ENCODE peak calls at places on chromosomes 11 and 22, in seven cellular contexts. D is DND-41, L is pancreas, Q is heart right ventricle, N is keratinocyte, A is adrenal gland, B is lung. F is an unnamed sample.

GRCh38 chr11:61307354-61307753 is 12.2 kb upstream of the VWCE start:
- DNase-seq in L (no peak), B (no peak), D (no peak), Q (no peak), N (no peak), A (no peak), F (no peak)

GRCh38 chr11:71393283-71393682 is 54.9 kb downstream of the DHCR7 start:
- DNase-seq in L (no peak), A (no peak), N (no peak), Q (no peak), D (no peak), B (no peak), F (no peak)

GRCh38 chr11:66542362-66542761 is 3.5 kb downstream of the ZDHHC24 start:
- DNase-seq in A (no peak), L (no peak), B (no peak), N (no peak), Q (no peak), D (no peak), F (no peak)

GRCh38 chr22:23237841-23238240 is 57.5 kb downstream of the BCR start:
- DNase-seq in B (no peak), L (no peak), Q (no peak), D (no peak), N (no peak), A (no peak), F (no peak)

GRCh38 chr11:846496-847098 is 3.9 kb downstream of the TSPAN4 start:
- DNase-seq in Q (no peak), D (no peak), A (no peak), B (no peak), L (no peak), N (no peak), F (no peak)

GRCh38 chr11:41018224-41018623 is 441.2 kb downstream of the LRRC4C start:
- DNase-seq in Q (no peak), B (no peak), A (no peak), N (no peak), L (no peak), D (no peak), F (no peak)

GRCh38 chr22:50436134-50436830 is 38.6 kb downstream of the SBF1 start:
- DNase-seq in Q (no peak), N (no peak), A (no peak), B (no peak), D (no peak), L (no peak), F (no peak)

GRCh38 chr22:41501209-41501608 is 32.3 kb downstream of the ACO2 start:
- DNase-seq in D (peak; percentile 28), N (no peak), A (no peak), L (no peak), B (no peak), Q (no peak), F (no peak)

GRCh38 chr11:84673753-84674152 is 953.4 kb downstream of the DLG2 start:
- DNase-seq in Q (no peak), D (no peak), N (no peak), L (no peak), B (no peak), A (peak; percentile 6), F (no peak)

GRCh38 chr11:61695917-61696316 is 15.7 kb downstream of the DAGLA start:
- DNase-seq in A (peak; percentile 90), D (peak; percentile 66), B (peak; percentile 69), N (peak; percentile 42), L (peak; percentile 80), Q (peak; percentile 82), F (peak; percentile 81)

GRCh38 chr11:125207866-125208425 is 43.4 kb downstream of the PKNOX2 start:
- DNase-seq in Q (no peak), N (peak; percentile 45), B (no peak), L (no peak), A (no peak), D (no peak), F (no peak)

GRCh38 chr11:112440518-112440917 is 179.9 kb upstream of the PLET1 start:
- DNase-seq in A (no peak), N (no peak), L (no peak), Q (no peak), B (no peak), D (no peak), F (no peak)

GRCh38 chr11:132234878-132235277 is 864.5 kb downstream of the NTM start:
- DNase-seq in B (no peak), Q (no peak), D (no peak), N (no peak), A (no peak), L (no peak), F (no peak)
- TF ChIP-seq CTCF in B (no peak), Q (no peak), D (no peak), N (no peak), A (no peak), L (no peak), F (no peak)

DNA sequence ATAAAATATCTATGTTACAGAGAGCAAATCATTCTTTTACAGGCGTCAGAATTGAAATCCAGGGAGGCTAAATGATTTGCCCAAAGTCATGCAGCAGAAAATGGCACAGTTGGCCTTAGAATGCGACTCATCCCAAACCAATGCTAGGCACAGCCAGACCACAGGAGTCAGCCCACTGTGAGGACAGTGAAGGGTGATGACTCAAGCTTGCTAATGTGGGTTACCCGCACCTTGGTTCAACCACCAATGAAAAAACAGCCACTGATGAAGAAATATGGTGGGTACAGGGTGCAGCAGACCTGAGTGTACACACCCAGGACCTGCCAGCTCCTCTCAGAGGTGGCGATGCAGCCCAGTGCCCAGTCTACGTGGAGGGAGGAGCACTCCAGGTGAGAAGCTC is 89.7 kb downstream of the ZC3H12C start:
- DNase-seq in A (no peak), N (peak; percentile 52), Q (no peak), L (no peak), B (no peak), D (no peak), F (no peak)
- H3K27ac ChIP-seq in A (no peak overlapping the region), N (no peak overlapping the region), Q (no peak overlapping the region), L (no peak overlapping the region), B (no peak overlapping the region), D (no peak overlapping the region), F (no peak overlapping the region)

GRCh38 chr22:34502821-34503220 is 563.1 kb upstream of the ISX start:
- DNase-seq in Q (no peak), A (no peak), B (no peak), N (peak; percentile 5), D (no peak), L (no peak), F (no peak)

GRCh38 chr22:34508797-34509196 is 557.2 kb upstream of the ISX start:
- DNase-seq in D (no peak), L (no peak), A (no peak), B (no peak), Q (no peak), N (no peak), F (no peak)
- TF ChIP-seq CTCF in D (no peak), L (no peak), A (no peak), B (no peak), Q (no peak), N (no peak), F (no peak)

DNA sequence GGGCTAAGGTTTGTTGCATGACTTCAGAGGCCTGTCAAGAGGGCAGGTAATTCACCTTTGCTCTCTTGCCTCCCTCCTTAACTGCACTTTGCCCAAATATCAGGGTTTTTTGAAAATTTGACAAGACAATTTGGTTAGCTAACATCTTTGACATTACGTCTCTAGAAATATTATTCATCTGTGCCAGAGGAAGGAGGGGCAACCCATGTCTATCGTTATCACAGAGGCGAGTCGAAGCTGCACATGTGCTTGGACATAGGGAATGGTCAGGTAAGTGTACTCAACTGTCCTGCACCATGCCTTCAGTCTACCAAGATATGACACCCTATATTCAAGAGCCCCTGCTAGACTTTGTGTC is 3.7 kb downstream of the AKIP1 start:
- DNase-seq in L (no peak), A (no peak), D (no peak), N (no peak), Q (no peak), B (no peak), F (no peak)
- H3K27ac ChIP-seq in L (peak overlapping the region; percentile 53), A (peak overlapping the region; percentile 63), D (no peak overlapping the region), N (no peak overlapping the region), Q (no peak overlapping the region), B (peak overlapping the region; percentile 47), F (no peak overlapping the region)

GRCh38 chr11:64099436-64099835 is 63.7 kb downstream of the FLRT1 start:
- DNase-seq in Q (no peak), B (no peak), L (no peak), N (no peak), A (no peak), D (no peak), F (no peak)
- TF ChIP-seq CTCF in Q (no peak), B (no peak), L (no peak), N (no peak), A (no peak), D (no peak), F (peak; percentile 17)

GRCh38 chr11:111388431-111388830 is 9.4 kb upstream of the POU2AF1 start:
- DNase-seq in D (no peak), A (no peak), L (no peak), Q (no peak), B (no peak), N (no peak), F (no peak)
- H3K27ac ChIP-seq in D (no peak overlapping the region), A (no peak overlapping the region), L (no peak overlapping the region), Q (no peak overlapping the region), B (no peak overlapping the region), N (no peak overlapping the region), F (no peak overlapping the region)

GRCh38 chr11:131412061-131412460 is 41.6 kb downstream of the NTM start:
- DNase-seq in Q (no peak), L (no peak), N (no peak), D (no peak), A (no peak), B (no peak), F (no peak)

GRCh38 chr11:131404010-131404409 is 33.6 kb downstream of the NTM start:
- DNase-seq in B (no peak), D (no peak), A (no peak), Q (no peak), N (no peak), L (no peak), F (no peak)

GRCh38 chr11:131413217-131413616 is 42.8 kb downstream of the NTM start:
- DNase-seq in Q (no peak), L (no peak), N (no peak), A (no peak), B (no peak), D (no peak), F (no peak)

GRCh38 chr11:131409307-131409706 is 38.9 kb downstream of the NTM start:
- DNase-seq in Q (no peak), L (no peak), B (no peak), N (no peak), A (no peak), D (no peak), F (no peak)

DNA sequence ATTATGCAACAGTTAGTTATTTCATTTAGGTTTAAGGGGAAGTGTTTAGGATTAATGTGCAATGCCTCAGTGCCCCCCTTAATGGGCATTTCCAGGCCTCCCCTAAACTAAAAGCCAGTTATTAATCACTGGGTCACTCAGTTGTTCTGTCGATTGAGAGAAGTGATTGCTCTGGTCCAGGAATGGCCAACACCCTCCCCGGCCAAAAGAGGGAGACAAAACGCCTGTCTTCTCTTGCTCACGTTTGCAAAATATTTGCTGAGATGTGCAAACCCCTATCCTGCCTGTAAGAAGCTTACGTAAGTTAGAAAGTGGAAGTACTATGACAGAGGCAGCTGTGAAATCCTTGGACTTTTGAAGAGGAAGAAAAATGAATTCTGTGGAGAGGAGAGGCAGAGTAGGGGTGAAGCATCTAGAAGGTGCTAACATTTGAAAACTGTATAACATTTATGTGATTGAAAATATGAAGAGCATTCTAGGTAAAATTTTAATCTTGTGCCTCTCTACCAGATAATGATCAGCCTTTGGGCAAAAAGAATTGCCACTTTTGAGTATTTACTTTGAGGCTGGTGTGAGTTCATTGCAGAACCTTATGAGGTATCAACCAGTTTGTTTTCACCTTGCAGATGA is 37.7 kb downstream of the NTM start:
- DNase-seq in Q (peak; percentile 24), N (no peak), B (peak; percentile 36), A (peak; percentile 38), L (no peak), D (peak; percentile 8), F (no peak)
- TF ChIP-seq CTCF in Q (peak; percentile 43), N (peak; percentile 87), B (no peak), A (peak; percentile 36), L (peak; percentile 24), D (peak; percentile 72), F (no peak)

F was measured in CD4-positive, alpha-beta T cell.